ENCODE peak calls at places on chromosome 16, in six cellular contexts. Z is breast epithelium, M is NCI-H510A, X is endothelial cell, Y is H9, J is EH. N is an unnamed sample.

GRCh38 chr16:66365588-66365987 is 903 bp upstream of the CDH5 start:
- DNase-seq in X (no peak), Z (no peak), Y (no peak), J (peak; percentile 47), M (no peak), N (no peak)

GRCh38 chr16:26111900-26112299 is 420.1 kb downstream of the HS3ST4 start:
- DNase-seq in Y (no peak), Z (no peak), X (no peak), J (no peak), M (no peak), N (peak; percentile 19)

GRCh38 chr16:50301626-50302471 is 35.5 kb downstream of the ADCY7 start:
- DNase-seq in J (peak; percentile 81), Z (peak; percentile 41), M (no peak), Y (peak; percentile 27), X (no peak), N (no peak)

GRCh38 chr16:57480754-57481230 is 5.5 kb downstream of the DOK4 start:
- DNase-seq in X (no peak), J (no peak), Y (no peak), Z (peak; percentile 30), M (no peak), N (no peak)

GRCh38 chr16:46727184-46727583 is 21.0 kb downstream of the MYLK3 start:
- DNase-seq in J (no peak), X (no peak), Y (no peak), Z (no peak), M (no peak), N (no peak)

GRCh38 chr16:85991425-85991824 is 92.5 kb downstream of the IRF8 start:
- DNase-seq in J (no peak), X (no peak), Y (no peak), M (no peak), Z (no peak), N (no peak)

GRCh38 chr16:65414284-65414984 is 292.6 kb upstream of the CDH11 start:
- DNase-seq in J (peak; percentile 95), X (no peak), M (no peak), Y (no peak), Z (no peak), N (no peak)

GRCh38 chr16:87344931-87345631 is 27.9 kb upstream of the C16orf95 start:
- DNase-seq in Z (no peak), X (no peak), M (peak; percentile 66), Y (peak; percentile 39), J (no peak), N (peak; percentile 36)

GRCh38 chr16:50742521-50743150 is 750 bp downstream of the CYLD start:
- DNase-seq in M (no peak), J (peak; percentile 76), Z (no peak), Y (no peak), X (peak; percentile 17), N (peak; percentile 55)

N was measured in GM23338.